ENCODE peak calls at places on chromosomes 5 and 9, in ten cellular contexts. I, Z, X, Q, W, E, G, S, O and P are unnamed samples.

GRCh38 chr5:143782588-143783386 is 29.2 kb upstream of the HMHB1 start:
- DNase-seq in Z (no peak), Q (no peak), S (no peak), O (no peak), G (no peak), I (peak; percentile 47), E (no peak), X (no peak), W (no peak), P (no peak)

GRCh38 chr9:95131023-95131943 is 186.2 kb downstream of the FANCC start:
- DNase-seq in W (no peak), Z (peak; percentile 67), I (peak; percentile 73), O (no peak), G (peak; percentile 72), X (peak; percentile 9), E (no peak), S (peak; percentile 67), Q (peak; percentile 89), P (peak; percentile 88)

GRCh38 chr9:108761530-108762347 is 94.0 kb downstream of the ACTL7B start:
- DNase-seq in Z (peak; percentile 45), G (peak; percentile 85), X (peak; percentile 4), S (peak; percentile 58), E (peak; percentile 37), I (peak; percentile 76), O (peak; percentile 80), Q (peak; percentile 81), W (no peak), P (peak; percentile 68)

GRCh38 chr5:73528248-73528647 is 30.0 kb downstream of the BTF3 start:
- DNase-seq in Q (no peak), O (no peak), S (no peak), I (no peak), Z (no peak), E (no peak), X (no peak), W (no peak), G (no peak), P (no peak)

GRCh38 chr5:159581502-159582249 is 251.4 kb upstream of the IL12B start:
- DNase-seq in I (peak; percentile 23), W (no peak), O (no peak), Q (peak; percentile 84), Z (no peak), G (peak; percentile 77), S (peak; percentile 7), X (no peak), E (peak; percentile 83), P (no peak)

GRCh38 chr9:37987467-37987981 is 81.5 kb downstream of the SHB start:
- DNase-seq in O (peak; percentile 79), I (no peak), G (no peak), Z (no peak), W (no peak), X (no peak), S (peak; percentile 44), Q (peak; percentile 59), E (no peak), P (no peak)

GRCh38 chr9:5851445-5851844 is 18.5 kb upstream of the ERMP1 start:
- DNase-seq in Z (no peak), G (no peak), Q (peak; percentile 70), W (no peak), S (no peak), X (peak; percentile 34), E (peak; percentile 16), O (no peak), I (no peak), P (no peak)

GRCh38 chr9:123097709-123098459 is 64.4 kb downstream of the GPR21 start:
- DNase-seq in X (no peak), G (no peak), Q (no peak), W (no peak), S (no peak), I (no peak), E (no peak), Z (no peak), O (no peak), P (no peak)